ENCODE peak calls at places on chromosomes 7 and 10, in four cellular contexts. One of them, this sample, is unnamed.

GRCh38 chr10:93071674-93072224 is 1.9 kb upstream of the CYP26A1 start:
- DNase-seq in hepatocyte: peak
- DNase-seq in cardiac fibroblast: no peak
- DNase-seq in GM23338: peak
- DNase-seq in this sample: peak

GRCh38 chr10:89440262-89440661 is 25.9 kb downstream of the IFIT5 start:
- DNase-seq in hepatocyte: no peak
- DNase-seq in cardiac fibroblast: no peak
- DNase-seq in GM23338: no peak
- DNase-seq in this sample: no peak

GRCh38 chr7:151889406-151890354 is 12.8 kb upstream of the PRKAG2 start:
- DNase-seq in hepatocyte: no peak
- DNase-seq in cardiac fibroblast: no peak
- DNase-seq in GM23338: no peak
- DNase-seq in this sample: peak

GRCh38 chr7:6639032-6639431 is 1.9 kb downstream of the ZNF316 start:
- DNase-seq in hepatocyte: no peak
- DNase-seq in cardiac fibroblast: no peak
- DNase-seq in GM23338: no peak
- DNase-seq in this sample: no peak

GRCh38 chr10:102431452-102432124 is 786 bp downstream of the CUEDC2 start:
- DNase-seq in hepatocyte: peak
- DNase-seq in cardiac fibroblast: peak
- DNase-seq in GM23338: no peak
- DNase-seq in this sample: no peak

GRCh38 chr10:97891497-97892167 is 42.0 kb downstream of the GOLGA7B start:
- DNase-seq in hepatocyte: peak
- DNase-seq in cardiac fibroblast: no peak
- DNase-seq in GM23338: no peak
- DNase-seq in this sample: no peak

GRCh38 chr10:14328881-14329280 is 1.8 kb downstream of the FRMD4A start:
- DNase-seq in hepatocyte: no peak
- DNase-seq in cardiac fibroblast: no peak
- DNase-seq in GM23338: no peak
- DNase-seq in this sample: no peak

GRCh38 chr7:34928052-34928451 is 109.2 kb downstream of the DPY19L1 start:
- DNase-seq in hepatocyte: peak
- DNase-seq in cardiac fibroblast: peak
- DNase-seq in GM23338: peak
- DNase-seq in this sample: no peak

GRCh38 chr10:127153166-127153565 is 43.2 kb downstream of the INSYN2A start:
- DNase-seq in hepatocyte: no peak
- DNase-seq in cardiac fibroblast: no peak
- DNase-seq in GM23338: no peak
- DNase-seq in this sample: no peak

GRCh38 chr10:34732926-34733325 is 82.2 kb downstream of the PARD3 start:
- DNase-seq in hepatocyte: no peak
- DNase-seq in cardiac fibroblast: no peak
- DNase-seq in GM23338: peak
- DNase-seq in this sample: no peak

GRCh38 chr7:75727881-75728592 is 10.7 kb downstream of the HIP1 start:
- DNase-seq in hepatocyte: no peak
- DNase-seq in cardiac fibroblast: peak
- DNase-seq in GM23338: peak
- DNase-seq in this sample: peak

GRCh38 chr7:7565746-7566650 is 686 bp upstream of the MIOS start:
- DNase-seq in hepatocyte: peak
- DNase-seq in cardiac fibroblast: no peak
- DNase-seq in GM23338: peak
- DNase-seq in this sample: peak

GRCh38 chr10:14562197-14562596 is 212.5 kb downstream of the FAM107B start:
- DNase-seq in hepatocyte: no peak
- DNase-seq in cardiac fibroblast: no peak
- DNase-seq in GM23338: no peak
- DNase-seq in this sample: no peak

GRCh38 chr7:123190109-123190831 is 9.5 kb downstream of the SLC13A1 start:
- DNase-seq in hepatocyte: no peak
- DNase-seq in cardiac fibroblast: no peak
- DNase-seq in GM23338: no peak
- DNase-seq in this sample: peak

GRCh38 chr7:129535896-129536295 is 33.6 kb downstream of the SMKR1 start:
- DNase-seq in hepatocyte: no peak
- DNase-seq in cardiac fibroblast: no peak
- DNase-seq in GM23338: no peak
- DNase-seq in this sample: peak

GRCh38 chr10:102347236-102347828 is 48.2 kb upstream of the NFKB2 start:
- DNase-seq in hepatocyte: peak
- DNase-seq in cardiac fibroblast: peak
- DNase-seq in GM23338: peak
- DNase-seq in this sample: peak

GRCh38 chr7:33550979-33551378 is 354.4 kb upstream of the BMPER start:
- DNase-seq in hepatocyte: no peak
- DNase-seq in cardiac fibroblast: no peak
- DNase-seq in GM23338: no peak
- DNase-seq in this sample: no peak

GRCh38 chr10:7710446-7710845 is 7.3 kb downstream of the ITIH2 start:
- DNase-seq in hepatocyte: no peak
- DNase-seq in cardiac fibroblast: no peak
- DNase-seq in GM23338: no peak
- DNase-seq in this sample: no peak

GRCh38 chr10:3137958-3138726 is 34.4 kb downstream of the PITRM1 start:
- DNase-seq in hepatocyte: no peak
- DNase-seq in cardiac fibroblast: no peak
- DNase-seq in GM23338: no peak
- DNase-seq in this sample: no peak

GRCh38 chr7:67423058-67423457 is 426.4 kb downstream of the TYW1 start:
- DNase-seq in hepatocyte: peak
- DNase-seq in cardiac fibroblast: no peak
- DNase-seq in GM23338: no peak
- DNase-seq in this sample: no peak

GRCh38 chr7:155733582-155734444 is 78.5 kb downstream of the SHH start:
- DNase-seq in hepatocyte: no peak
- DNase-seq in cardiac fibroblast: no peak
- DNase-seq in GM23338: no peak
- DNase-seq in this sample: no peak

GRCh38 chr10:79127151-79127961 is 58.6 kb downstream of the ZMIZ1 start:
- DNase-seq in hepatocyte: peak
- DNase-seq in cardiac fibroblast: peak
- DNase-seq in GM23338: peak
- DNase-seq in this sample: peak

GRCh38 chr10:1633783-1634182 is 103.5 kb downstream of the ADARB2 start:
- DNase-seq in hepatocyte: no peak
- DNase-seq in cardiac fibroblast: no peak
- DNase-seq in GM23338: no peak
- DNase-seq in this sample: no peak

GRCh38 chr10:788796-789748 is 99.6 kb upstream of the DIP2C start:
- DNase-seq in hepatocyte: peak
- DNase-seq in cardiac fibroblast: peak
- DNase-seq in GM23338: peak
- DNase-seq in this sample: peak

GRCh38 chr7:94330474-94331027 is 64.1 kb upstream of the COL1A2 start:
- DNase-seq in hepatocyte: no peak
- DNase-seq in cardiac fibroblast: no peak
- DNase-seq in GM23338: peak
- DNase-seq in this sample: no peak

GRCh38 chr7:80014507-80014906 is 120.1 kb upstream of the GNAI1 start:
- DNase-seq in hepatocyte: peak
- DNase-seq in cardiac fibroblast: peak
- DNase-seq in GM23338: peak
- DNase-seq in this sample: no peak

GRCh38 chr7:95725170-95725569 is 47.2 kb upstream of the DYNC1I1 start:
- DNase-seq in hepatocyte: no peak
- DNase-seq in cardiac fibroblast: no peak
- DNase-seq in GM23338: peak
- DNase-seq in this sample: no peak

GRCh38 chr7:78716876-78717275 is 736.6 kb downstream of the MAGI2 start:
- DNase-seq in hepatocyte: peak
- DNase-seq in cardiac fibroblast: no peak
- DNase-seq in GM23338: peak
- DNase-seq in this sample: no peak

GRCh38 chr7:37438879-37439278 is 9.8 kb downstream of the ELMO1 start:
- DNase-seq in hepatocyte: no peak
- DNase-seq in cardiac fibroblast: no peak
- DNase-seq in GM23338: no peak
- DNase-seq in this sample: no peak

GRCh38 chr7:4519819-4520520 is 162.1 kb upstream of the FOXK1 start:
- DNase-seq in hepatocyte: no peak
- DNase-seq in cardiac fibroblast: no peak
- DNase-seq in GM23338: peak
- DNase-seq in this sample: no peak

GRCh38 chr10:48604408-48605263 is at the start of gene ARHGAP22:
- DNase-seq in hepatocyte: peak
- DNase-seq in cardiac fibroblast: peak
- DNase-seq in GM23338: peak
- DNase-seq in this sample: no peak

GRCh38 chr10:3740157-3740871 is 44.7 kb downstream of the KLF6 start:
- DNase-seq in hepatocyte: peak
- DNase-seq in cardiac fibroblast: peak
- DNase-seq in GM23338: no peak
- DNase-seq in this sample: no peak

GRCh38 chr7:83708531-83708930 is 59.6 kb upstream of the SEMA3E start:
- DNase-seq in hepatocyte: no peak
- DNase-seq in cardiac fibroblast: no peak
- DNase-seq in GM23338: no peak
- DNase-seq in this sample: no peak
- H3K4me3 ChIP-seq in hepatocyte: no peak
- H3K4me3 ChIP-seq in cardiac fibroblast: no peak
- H3K4me3 ChIP-seq in GM23338: no peak
- H3K4me3 ChIP-seq in this sample: no peak

GRCh38 chr10:24901686-24902399 is 50.6 kb downstream of the PRTFDC1 start:
- DNase-seq in hepatocyte: peak
- DNase-seq in cardiac fibroblast: peak
- DNase-seq in GM23338: no peak
- DNase-seq in this sample: no peak
- H3K4me3 ChIP-seq in hepatocyte: no peak
- H3K4me3 ChIP-seq in cardiac fibroblast: no peak
- H3K4me3 ChIP-seq in GM23338: no peak
- H3K4me3 ChIP-seq in this sample: no peak

DNA sequence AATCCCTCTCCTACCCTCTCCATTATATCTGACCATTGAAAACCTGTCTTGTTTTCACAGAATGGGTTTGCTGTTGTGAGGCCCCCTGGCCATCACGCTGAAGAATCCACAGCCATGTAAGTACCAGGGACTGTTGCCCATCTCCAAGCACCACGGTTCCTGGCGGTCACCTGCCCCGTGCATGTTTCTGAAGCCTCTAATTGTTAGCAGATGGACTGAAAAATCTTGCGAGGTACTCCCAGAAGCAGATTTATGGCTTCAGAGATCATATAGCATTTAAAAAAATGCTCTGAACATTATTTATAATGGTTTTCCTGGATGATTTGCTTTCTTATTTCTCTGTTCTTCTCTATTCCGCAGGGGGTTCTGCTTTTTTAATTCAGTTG is 288.3 kb downstream of the TWIST1 start:
- DNase-seq in hepatocyte: no peak
- DNase-seq in cardiac fibroblast: no peak
- DNase-seq in GM23338: no peak
- DNase-seq in this sample: no peak
- H3K4me3 ChIP-seq in hepatocyte: no peak
- H3K4me3 ChIP-seq in cardiac fibroblast: no peak
- H3K4me3 ChIP-seq in GM23338: no peak
- H3K4me3 ChIP-seq in this sample: no peak

DNA sequence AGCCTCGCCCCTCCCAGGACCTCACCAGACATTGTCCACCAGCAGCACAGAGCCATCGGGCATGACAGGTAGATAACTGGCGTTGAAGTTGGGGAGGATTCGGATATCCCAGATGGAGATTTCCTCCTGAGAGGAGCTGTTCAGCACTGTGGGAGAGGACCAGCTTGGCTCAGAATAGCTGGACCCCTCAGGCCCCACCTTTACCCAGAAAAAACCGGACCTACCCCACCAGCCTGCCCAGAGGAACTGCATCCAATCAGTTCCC is 1.5 kb downstream of the TRAPPC14 start:
- DNase-seq in hepatocyte: no peak
- DNase-seq in cardiac fibroblast: no peak
- DNase-seq in GM23338: no peak
- DNase-seq in this sample: no peak
- H3K4me3 ChIP-seq in hepatocyte: no peak
- H3K4me3 ChIP-seq in cardiac fibroblast: peak
- H3K4me3 ChIP-seq in GM23338: peak
- H3K4me3 ChIP-seq in this sample: peak

DNA sequence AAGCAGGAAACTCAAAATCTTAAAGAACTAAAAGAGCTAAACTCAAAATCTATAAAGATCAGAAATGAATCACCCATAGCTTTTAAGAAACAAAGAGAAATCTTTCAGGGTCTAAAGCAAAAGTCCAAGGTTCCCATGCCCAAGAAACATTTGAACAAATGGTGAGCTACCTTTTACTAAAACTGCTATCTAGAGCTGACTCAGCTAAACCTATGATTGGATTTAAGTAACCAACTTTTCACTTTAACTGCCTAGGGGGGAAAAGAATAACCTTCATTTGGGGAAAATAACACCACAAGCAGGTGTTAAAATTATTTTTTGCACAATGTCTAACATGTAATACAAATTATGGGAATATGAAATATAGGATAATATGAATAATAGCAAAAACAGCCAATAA is 328.4 kb downstream of the PHF14 start:
- DNase-seq in hepatocyte: no peak
- DNase-seq in cardiac fibroblast: no peak
- DNase-seq in GM23338: no peak
- DNase-seq in this sample: no peak
- H3K4me3 ChIP-seq in hepatocyte: no peak
- H3K4me3 ChIP-seq in cardiac fibroblast: no peak
- H3K4me3 ChIP-seq in GM23338: no peak
- H3K4me3 ChIP-seq in this sample: no peak

DNA sequence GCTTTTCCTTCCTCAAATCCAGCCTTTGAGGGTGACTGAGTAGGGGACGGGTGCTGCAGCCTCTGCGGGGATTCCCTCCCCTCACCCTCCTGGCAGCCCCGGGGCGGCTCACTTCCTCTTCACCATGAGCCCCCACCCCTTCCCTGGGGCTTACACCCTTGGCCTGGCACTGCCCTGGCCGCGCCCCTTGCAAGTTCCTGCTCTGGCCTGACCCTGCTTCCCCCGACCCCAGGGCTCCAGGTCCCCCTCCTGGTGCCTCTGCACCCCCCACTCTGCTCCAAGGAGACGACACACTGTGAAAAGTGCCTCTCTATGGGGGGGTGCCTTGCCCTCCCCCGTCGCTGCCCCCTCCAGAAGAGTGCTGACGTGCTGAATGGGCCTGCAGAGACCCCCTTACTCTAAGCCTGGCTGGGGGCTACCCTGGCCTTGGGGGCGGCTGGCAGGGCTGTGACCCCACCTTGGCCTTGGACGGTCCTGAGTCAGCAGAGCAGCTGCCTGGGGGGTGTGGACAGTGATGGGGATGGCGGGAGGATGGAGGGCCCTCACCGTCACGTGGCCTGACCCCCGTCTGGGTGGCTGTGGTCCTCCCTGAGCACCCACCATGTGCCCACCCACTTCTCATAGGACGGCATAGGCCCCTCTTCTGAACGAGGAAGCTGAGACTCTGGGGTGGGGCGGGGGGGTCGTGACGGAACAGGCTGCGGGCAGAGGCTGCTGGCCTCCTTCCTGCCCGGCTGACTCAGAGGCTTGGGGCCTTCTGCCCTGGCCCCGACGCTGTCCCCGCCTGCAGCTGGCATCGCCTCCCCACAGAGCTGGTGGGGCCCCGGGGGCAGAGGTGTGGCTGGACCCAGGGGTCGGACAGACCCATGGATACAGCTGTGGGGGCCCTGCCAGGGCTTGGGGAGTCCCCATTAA is 9.8 kb downstream of the LFNG start:
- DNase-seq in hepatocyte: no peak
- DNase-seq in cardiac fibroblast: peak
- DNase-seq in GM23338: peak
- DNase-seq in this sample: peak
- H3K4me3 ChIP-seq in hepatocyte: no peak
- H3K4me3 ChIP-seq in cardiac fibroblast: no peak
- H3K4me3 ChIP-seq in GM23338: no peak
- H3K4me3 ChIP-seq in this sample: no peak